ENCODE peak calls at places on chromosomes 3 and 15, in five cellular contexts. D, F, E, K and M are unnamed samples.

GRCh38 chr3:8625991-8626390 is 18.6 kb downstream of the SSUH2 start:
- DNase-seq in D (peak), F (no peak), E (no peak), K (no peak), M (no peak)

GRCh38 chr15:74420193-74420905 is 13.4 kb downstream of the SEMA7A start:
- DNase-seq in D (no peak), F (no peak), E (no peak), K (no peak), M (peak)

GRCh38 chr15:39236375-39236774 is 344.5 kb upstream of the THBS1 start:
- DNase-seq in D (no peak), F (no peak), E (no peak), K (no peak), M (no peak)

GRCh38 chr3:171953300-171954022 is 85.9 kb upstream of the FNDC3B start:
- DNase-seq in D (peak), F (no peak), E (no peak), K (no peak), M (no peak)

GRCh38 chr15:85379403-85380131 is 836 bp upstream of the AKAP13 start:
- DNase-seq in D (peak), F (no peak), E (no peak), K (no peak), M (peak)

GRCh38 chr15:44535509-44536297 is 1.2 kb upstream of the EIF3J start:
- DNase-seq in D (no peak), F (no peak), E (peak), K (no peak), M (peak)

GRCh38 chr3:143295201-143296080 is 175.9 kb downstream of the CHST2 start:
- DNase-seq in D (no peak), F (no peak), E (no peak), K (no peak), M (no peak)

GRCh38 chr3:95721938-95722337 is 1092.5 kb upstream of the EPHA6 start:
- DNase-seq in D (no peak), F (no peak), E (no peak), K (no peak), M (peak)

GRCh38 chr3:65080432-65080831 is 392.6 kb upstream of the ADAMTS9 start:
- DNase-seq in D (no peak), F (no peak), E (no peak), K (no peak), M (peak)

GRCh38 chr3:5021116-5021515 is 41.9 kb downstream of the BHLHE40 start:
- DNase-seq in D (no peak), F (no peak), E (no peak), K (no peak), M (no peak)

GRCh38 chr3:5022187-5022965 is 43.1 kb downstream of the BHLHE40 start:
- DNase-seq in D (no peak), F (no peak), E (no peak), K (no peak), M (no peak)

GRCh38 chr3:5020262-5020722 is 41.1 kb downstream of the BHLHE40 start:
- DNase-seq in D (no peak), F (no peak), E (no peak), K (no peak), M (no peak)

GRCh38 chr3:5022966-5023776 is 43.9 kb downstream of the BHLHE40 start:
- DNase-seq in D (peak), F (no peak), E (no peak), K (no peak), M (peak)

DNA sequence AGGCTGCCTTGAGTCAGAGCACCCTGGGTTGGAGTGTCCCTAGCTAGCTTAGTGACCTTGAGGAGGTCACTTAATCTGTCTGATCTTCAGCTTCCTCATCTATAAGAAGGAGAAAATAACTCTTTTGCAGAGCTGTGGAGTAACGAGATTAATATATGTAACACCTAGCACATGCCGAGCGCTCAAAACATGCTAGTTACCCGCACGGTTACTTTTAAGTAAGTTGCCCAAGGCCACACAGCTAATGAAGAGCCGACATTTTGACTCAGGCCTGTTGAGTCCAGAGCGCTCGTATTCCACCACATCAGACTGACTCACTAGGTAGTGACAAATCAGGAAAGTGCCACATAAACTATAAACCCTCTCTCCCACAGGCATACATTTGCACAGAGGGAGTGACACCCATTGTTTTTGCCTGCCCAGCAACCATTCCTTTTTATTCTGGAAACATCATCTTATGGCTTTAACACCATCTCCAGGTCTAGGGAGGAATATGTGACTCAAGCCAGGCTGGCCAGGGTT is 42.4 kb downstream of the BHLHE40 start:
- DNase-seq in D (peak), F (no peak), E (no peak), K (no peak), M (no peak)
- TF ChIP-seq CTCF in D (no peak), F (no peak), E (no peak), K (no peak), M (no peak)

DNA sequence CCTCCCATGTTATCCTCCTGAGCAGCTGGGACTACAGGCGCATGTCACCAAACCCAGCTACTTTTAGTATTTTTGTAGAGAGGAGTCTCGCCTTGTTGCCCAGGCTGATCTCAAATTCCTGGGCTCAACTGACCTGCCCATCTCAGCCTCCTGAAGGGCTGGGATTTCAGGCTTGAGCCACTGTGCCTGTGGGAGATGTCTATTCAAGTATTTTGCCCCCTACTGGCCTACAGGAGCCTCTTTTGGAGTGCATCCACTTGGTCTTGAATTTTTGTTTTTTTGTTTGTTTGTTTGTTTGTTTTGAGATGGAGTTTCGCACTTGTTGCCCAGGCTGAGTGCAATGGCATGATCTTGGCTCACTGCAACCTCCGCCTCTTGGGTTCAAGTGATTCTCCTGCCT is 3.2 kb upstream of the DHX30 start:
- DNase-seq in D (peak), F (no peak), E (no peak), K (peak), M (no peak)
- TF ChIP-seq CTCF in D (peak), F (no peak), E (peak), K (no peak), M (no peak)

GRCh38 chr15:101133751-101134261 is 118.0 kb downstream of the CHSY1 start:
- DNase-seq in D (no peak), F (no peak), E (no peak), K (peak), M (no peak)
- TF ChIP-seq CTCF in D (no peak), F (no peak), E (no peak), K (no peak), M (no peak)

GRCh38 chr3:194134757-194135515 is 1.0 kb upstream of the HES1 start:
- DNase-seq in D (peak), F (peak), E (peak), K (peak), M (peak)

GRCh38 chr3:194133661-194134230 is 2.2 kb upstream of the HES1 start:
- DNase-seq in D (peak), F (peak), E (peak), K (peak), M (peak)

GRCh38 chr3:194132465-194133358 is 3.2 kb upstream of the HES1 start:
- DNase-seq in D (no peak), F (no peak), E (no peak), K (no peak), M (no peak)

GRCh38 chr3:194135516-194135805 is 487 bp upstream of the HES1 start:
- DNase-seq in D (no peak), F (no peak), E (no peak), K (no peak), M (no peak)

DNA sequence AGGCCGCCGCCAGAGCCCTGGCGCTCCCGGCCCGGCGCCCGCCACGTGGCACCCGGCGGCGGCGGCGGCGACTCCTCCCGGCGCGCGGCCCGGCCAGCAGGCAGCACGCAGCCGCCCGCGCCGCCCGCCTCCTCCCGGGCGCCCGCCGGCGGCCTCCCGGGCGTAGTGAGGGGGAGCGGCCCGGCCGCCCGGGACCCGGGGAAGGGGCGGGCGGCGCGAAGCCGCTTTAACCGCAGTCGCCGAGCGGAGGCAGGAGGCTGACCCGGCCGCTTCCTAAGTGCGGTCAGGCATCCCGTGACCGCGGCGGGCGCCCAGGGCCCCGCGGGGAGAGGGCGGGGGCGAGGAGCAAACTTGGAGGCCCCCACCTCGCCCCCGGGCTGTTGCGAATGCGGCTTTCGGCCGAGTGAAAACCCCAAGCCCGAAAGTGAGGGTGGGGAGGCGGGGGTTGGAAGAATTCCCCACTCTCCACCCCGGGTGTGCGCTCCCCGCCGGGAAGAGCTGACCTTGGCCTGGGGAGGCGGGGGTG is 1.7 kb upstream of the HES1 start:
- DNase-seq in D (peak), F (peak), E (peak), K (no peak), M (peak)
- TF ChIP-seq CTCF in D (no peak), F (no peak), E (no peak), K (no peak), M (no peak)

GRCh38 chr3:47018269-47018611 is 38.8 kb downstream of the NBEAL2 start:
- DNase-seq in D (no peak), F (no peak), E (no peak), K (no peak), M (no peak)

GRCh38 chr3:47024932-47025331 is 45.5 kb downstream of the NBEAL2 start:
- DNase-seq in D (peak), F (no peak), E (no peak), K (no peak), M (no peak)

GRCh38 chr3:47020311-47020710 is 40.8 kb downstream of the NBEAL2 start:
- DNase-seq in D (no peak), F (no peak), E (no peak), K (no peak), M (no peak)

GRCh38 chr3:47019201-47019600 is 39.7 kb downstream of the NBEAL2 start:
- DNase-seq in D (peak), F (no peak), E (no peak), K (no peak), M (no peak)

DNA sequence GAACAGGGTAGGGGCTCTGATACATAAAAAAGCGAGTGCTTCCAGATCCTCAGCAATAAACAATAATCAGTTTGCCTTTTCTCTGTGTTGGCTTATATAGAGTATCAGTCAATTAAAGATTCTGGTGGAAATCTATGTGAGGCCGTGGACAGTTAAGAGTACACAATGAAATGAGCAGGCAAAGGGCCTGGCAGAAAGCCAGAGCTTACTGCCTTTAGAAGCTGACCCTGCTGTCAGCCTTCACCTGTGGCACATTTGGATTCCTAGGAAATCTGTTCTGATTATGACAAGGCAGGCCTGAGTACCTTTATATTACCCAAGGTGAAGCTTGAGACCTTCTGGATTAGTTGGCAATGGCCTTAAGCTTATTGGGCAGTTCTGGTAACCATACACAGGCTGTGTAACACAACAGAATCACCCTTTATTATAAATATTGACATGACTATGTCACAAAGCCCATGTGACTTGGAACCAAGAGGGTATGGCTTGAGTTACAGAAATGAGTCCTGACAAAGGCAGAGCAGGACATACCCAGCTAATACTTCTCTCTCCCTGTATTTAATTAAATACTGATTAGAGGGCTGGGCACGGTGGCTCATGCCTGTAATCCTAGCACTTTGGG is 43.2 kb downstream of the NBEAL2 start:
- DNase-seq in D (peak), F (no peak), E (no peak), K (no peak), M (no peak)
- TF ChIP-seq CTCF in D (no peak), F (no peak), E (no peak), K (no peak), M (no peak)

GRCh38 chr3:152383136-152383606 is 114.4 kb downstream of the MBNL1 start:
- DNase-seq in D (no peak), F (no peak), E (no peak), K (no peak), M (no peak)

GRCh38 chr3:152380048-152380447 is 111.3 kb downstream of the MBNL1 start:
- DNase-seq in D (no peak), F (no peak), E (no peak), K (no peak), M (no peak)

GRCh38 chr3:152381881-152382295 is 113.2 kb downstream of the MBNL1 start:
- DNase-seq in D (no peak), F (no peak), E (no peak), K (no peak), M (no peak)

GRCh38 chr3:152384412-152384811 is 115.7 kb downstream of the MBNL1 start:
- DNase-seq in D (no peak), F (no peak), E (no peak), K (no peak), M (no peak)

GRCh38 chr3:152382312-152383135 is 113.8 kb downstream of the MBNL1 start:
- DNase-seq in D (no peak), F (no peak), E (no peak), K (no peak), M (no peak)
- TF ChIP-seq CTCF in D (no peak), F (no peak), E (no peak), K (no peak), M (no peak)

GRCh38 chr3:32003380-32003779 is 21.8 kb downstream of the ZNF860 start:
- DNase-seq in D (no peak), F (no peak), E (no peak), K (no peak), M (no peak)

GRCh38 chr3:32004111-32004790 is 22.7 kb downstream of the ZNF860 start:
- DNase-seq in D (no peak), F (no peak), E (no peak), K (no peak), M (peak)

GRCh38 chr3:31999902-32000439 is 18.4 kb downstream of the ZNF860 start:
- DNase-seq in D (no peak), F (no peak), E (no peak), K (no peak), M (no peak)

GRCh38 chr3:32002536-32003368 is 21.2 kb downstream of the ZNF860 start:
- DNase-seq in D (no peak), F (no peak), E (no peak), K (no peak), M (no peak)

GRCh38 chr3:32000877-32001276 is 19.3 kb downstream of the ZNF860 start:
- DNase-seq in D (no peak), F (no peak), E (no peak), K (no peak), M (no peak)
- TF ChIP-seq CTCF in D (no peak), F (no peak), E (no peak), K (no peak), M (no peak)